ENCODE peak calls at places on chromosome 7, in seven cellular contexts. One of them, this sample, is unnamed.

GRCh38 chr7:116169060-116169459 is 41.3 kb upstream of the TES start:
- DNase-seq in HepG2: peak
- DNase-seq in A549: peak
- DNase-seq in SK-N-SH: no peak
- DNase-seq in K562: no peak
- DNase-seq in HCT116: no peak
- DNase-seq in endothelial cell of umbilical vein: no peak
- DNase-seq in this sample: no peak

GRCh38 chr7:25949672-25950487 is 202.1 kb upstream of the NFE2L3 start:
- DNase-seq in HepG2: peak
- DNase-seq in A549: no peak
- DNase-seq in SK-N-SH: no peak
- DNase-seq in K562: peak
- DNase-seq in HCT116: no peak
- DNase-seq in endothelial cell of umbilical vein: no peak
- DNase-seq in this sample: peak

GRCh38 chr7:136114966-136115762 is 138.0 kb upstream of the MTPN start:
- DNase-seq in HepG2: peak
- DNase-seq in A549: peak
- DNase-seq in SK-N-SH: peak
- DNase-seq in K562: peak
- DNase-seq in HCT116: peak
- DNase-seq in endothelial cell of umbilical vein: peak
- DNase-seq in this sample: peak

GRCh38 chr7:98024075-98024474 is 34.1 kb upstream of the OCM2 start:
- DNase-seq in HepG2: no peak
- DNase-seq in A549: no peak
- DNase-seq in SK-N-SH: no peak
- DNase-seq in K562: no peak
- DNase-seq in HCT116: no peak
- DNase-seq in endothelial cell of umbilical vein: no peak
- DNase-seq in this sample: no peak

GRCh38 chr7:45183711-45184210 is 26.2 kb downstream of the RAMP3 start:
- DNase-seq in HepG2: no peak
- DNase-seq in A549: no peak
- DNase-seq in SK-N-SH: no peak
- DNase-seq in K562: no peak
- DNase-seq in HCT116: no peak
- DNase-seq in endothelial cell of umbilical vein: no peak
- DNase-seq in this sample: no peak

GRCh38 chr7:102450242-102450641 is 14.4 kb downstream of the ALKBH4 start:
- DNase-seq in HepG2: no peak
- DNase-seq in A549: no peak
- DNase-seq in SK-N-SH: no peak
- DNase-seq in K562: no peak
- DNase-seq in HCT116: no peak
- DNase-seq in endothelial cell of umbilical vein: no peak
- DNase-seq in this sample: no peak

GRCh38 chr7:82957521-82957920 is 205.2 kb downstream of the PCLO start:
- DNase-seq in HepG2: no peak
- DNase-seq in A549: no peak
- DNase-seq in SK-N-SH: no peak
- DNase-seq in K562: no peak
- DNase-seq in HCT116: no peak
- DNase-seq in endothelial cell of umbilical vein: no peak
- DNase-seq in this sample: no peak

GRCh38 chr7:22240904-22241571 is 115.9 kb downstream of the RAPGEF5 start:
- DNase-seq in HepG2: peak
- DNase-seq in A549: no peak
- DNase-seq in SK-N-SH: no peak
- DNase-seq in K562: no peak
- DNase-seq in HCT116: no peak
- DNase-seq in endothelial cell of umbilical vein: no peak
- DNase-seq in this sample: no peak

GRCh38 chr7:34069676-34070075 is 164.3 kb downstream of the BMPER start:
- DNase-seq in HepG2: peak
- DNase-seq in A549: peak
- DNase-seq in SK-N-SH: no peak
- DNase-seq in K562: no peak
- DNase-seq in HCT116: no peak
- DNase-seq in endothelial cell of umbilical vein: peak
- DNase-seq in this sample: no peak

GRCh38 chr7:15801565-15801964 is 115.1 kb upstream of the MEOX2 start:
- DNase-seq in HepG2: no peak
- DNase-seq in A549: no peak
- DNase-seq in SK-N-SH: no peak
- DNase-seq in K562: no peak
- DNase-seq in HCT116: no peak
- DNase-seq in endothelial cell of umbilical vein: peak
- DNase-seq in this sample: no peak

GRCh38 chr7:15795371-15795770 is 108.9 kb upstream of the MEOX2 start:
- DNase-seq in HepG2: no peak
- DNase-seq in A549: no peak
- DNase-seq in SK-N-SH: no peak
- DNase-seq in K562: no peak
- DNase-seq in HCT116: no peak
- DNase-seq in endothelial cell of umbilical vein: no peak
- DNase-seq in this sample: no peak

DNA sequence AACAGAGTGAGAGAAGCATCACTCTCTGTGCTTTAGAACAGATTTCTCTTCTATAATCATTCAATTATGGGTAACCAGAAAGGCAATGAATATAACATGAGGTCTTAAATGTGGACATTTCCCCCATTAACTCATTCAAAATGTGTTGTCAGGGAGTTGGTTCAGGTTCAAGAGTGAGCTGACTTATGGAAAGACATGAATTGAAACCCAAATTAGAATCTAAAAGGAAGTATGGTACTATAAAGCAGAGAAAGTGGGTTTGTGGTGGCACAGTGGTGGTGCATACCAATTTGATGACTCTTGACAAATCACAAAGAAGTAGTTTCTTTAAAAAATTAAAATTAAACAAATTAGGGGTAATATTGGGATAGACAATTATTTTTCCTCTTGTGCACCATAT is 114.6 kb upstream of the MEOX2 start:
- DNase-seq in HepG2: no peak
- DNase-seq in A549: no peak
- DNase-seq in SK-N-SH: no peak
- DNase-seq in K562: no peak
- DNase-seq in HCT116: no peak
- DNase-seq in endothelial cell of umbilical vein: no peak
- DNase-seq in this sample: no peak
- TF ChIP-seq MAX in HepG2: no peak
- TF ChIP-seq MAX in A549: no peak
- TF ChIP-seq MAX in SK-N-SH: no peak
- TF ChIP-seq MAX in K562: no peak
- TF ChIP-seq MAX in HCT116: no peak
- TF ChIP-seq MAX in endothelial cell of umbilical vein: no peak
- TF ChIP-seq MAX in this sample: no peak

DNA sequence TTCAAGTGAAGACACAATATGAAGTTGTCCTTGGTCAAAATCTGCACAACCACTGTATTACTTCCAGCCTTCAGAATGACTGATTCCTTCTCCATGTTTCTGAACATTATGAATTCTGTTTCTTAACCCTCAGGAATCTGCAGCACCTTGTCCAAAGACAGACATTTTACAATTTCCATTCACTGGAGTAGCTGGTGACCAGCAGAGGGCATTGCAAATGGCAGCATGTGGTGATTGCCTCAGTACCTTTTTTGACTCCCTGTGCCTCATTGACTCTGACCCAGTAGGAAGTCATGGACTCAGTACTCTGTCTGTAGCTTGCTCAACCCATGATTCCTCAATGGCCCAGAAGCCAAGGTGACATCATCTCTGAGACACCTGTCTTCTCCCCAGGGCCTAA is 879 bp upstream of the VPS41 start:
- DNase-seq in HepG2: no peak
- DNase-seq in A549: no peak
- DNase-seq in SK-N-SH: no peak
- DNase-seq in K562: peak
- DNase-seq in HCT116: no peak
- DNase-seq in endothelial cell of umbilical vein: no peak
- DNase-seq in this sample: peak
- TF ChIP-seq CTCF in HepG2: no peak
- TF ChIP-seq CTCF in A549: no peak
- TF ChIP-seq CTCF in SK-N-SH: peak
- TF ChIP-seq CTCF in K562: peak
- TF ChIP-seq CTCF in HCT116: no peak
- TF ChIP-seq CTCF in endothelial cell of umbilical vein: no peak
- TF ChIP-seq CTCF in this sample: peak

DNA sequence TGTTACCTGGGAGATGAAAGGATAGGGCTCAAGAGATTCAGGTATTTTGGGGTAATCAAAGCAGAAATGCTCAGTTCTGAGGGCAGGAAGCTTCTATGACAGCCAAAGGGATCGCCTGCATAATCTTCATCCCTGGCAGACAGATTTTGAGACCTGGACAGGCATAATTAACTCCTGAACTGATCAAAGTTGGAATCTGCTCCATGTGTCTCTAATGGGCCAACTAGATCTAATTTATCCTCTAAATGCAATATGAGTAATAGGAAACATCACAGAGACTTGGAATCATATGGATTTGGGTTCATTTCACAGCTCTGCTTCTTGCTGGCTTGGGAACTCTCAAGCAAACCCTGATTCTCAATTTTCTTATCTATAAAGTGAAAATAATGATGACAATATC is 41.2 kb upstream of the EPHB6 start:
- DNase-seq in HepG2: no peak
- DNase-seq in A549: no peak
- DNase-seq in SK-N-SH: peak
- DNase-seq in K562: no peak
- DNase-seq in HCT116: no peak
- DNase-seq in endothelial cell of umbilical vein: no peak
- DNase-seq in this sample: no peak
- H3K4me3 ChIP-seq in HepG2: no peak
- H3K4me3 ChIP-seq in A549: no peak
- H3K4me3 ChIP-seq in SK-N-SH: no peak
- H3K4me3 ChIP-seq in K562: no peak
- H3K4me3 ChIP-seq in HCT116: no peak
- H3K4me3 ChIP-seq in endothelial cell of umbilical vein: no peak
- H3K4me3 ChIP-seq in this sample: no peak

DNA sequence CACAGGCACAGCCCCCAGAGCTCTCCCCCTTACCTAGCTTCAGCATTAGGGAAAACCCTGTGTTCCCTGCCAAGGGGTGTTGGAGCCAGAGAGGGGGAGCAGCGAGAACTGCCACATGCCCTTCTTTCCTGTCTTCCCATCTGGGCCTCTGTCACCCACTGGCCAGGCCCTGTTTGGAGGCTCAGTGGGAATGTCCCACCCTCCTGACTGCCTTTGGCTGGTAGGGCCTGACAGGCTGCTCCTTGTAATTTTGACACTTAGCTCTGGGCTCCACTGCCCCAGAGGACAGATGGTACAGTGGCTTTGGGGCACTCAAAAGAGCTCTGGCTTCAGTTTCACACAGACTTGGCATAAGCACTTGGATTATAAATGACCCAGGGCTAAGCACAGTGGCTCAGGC is 50.6 kb downstream of the GRID2IP start:
- DNase-seq in HepG2: no peak
- DNase-seq in A549: no peak
- DNase-seq in SK-N-SH: no peak
- DNase-seq in K562: no peak
- DNase-seq in HCT116: no peak
- DNase-seq in endothelial cell of umbilical vein: no peak
- DNase-seq in this sample: no peak
- TF ChIP-seq MAX in HepG2: no peak
- TF ChIP-seq MAX in A549: no peak
- TF ChIP-seq MAX in SK-N-SH: no peak
- TF ChIP-seq MAX in K562: no peak
- TF ChIP-seq MAX in HCT116: no peak
- TF ChIP-seq MAX in endothelial cell of umbilical vein: no peak
- TF ChIP-seq MAX in this sample: no peak

DNA sequence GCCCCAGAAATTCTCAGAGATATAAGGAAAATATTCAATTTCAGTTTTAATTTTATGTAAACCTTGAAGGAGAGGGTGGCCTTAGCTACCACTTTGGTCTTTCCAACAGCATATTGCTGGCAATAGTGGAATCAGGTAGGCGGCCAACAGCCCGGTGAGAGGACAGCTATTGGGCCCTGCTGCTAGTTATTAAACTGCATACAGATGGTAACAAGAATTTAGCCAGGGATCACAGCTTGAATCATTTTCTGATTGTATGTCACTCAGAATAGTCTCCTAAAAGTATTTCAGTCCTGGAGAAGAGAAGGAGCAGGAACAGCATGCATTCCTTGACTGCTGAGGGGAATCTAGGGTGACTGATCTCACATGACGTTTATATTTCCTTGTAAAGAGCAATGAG is 261.4 kb upstream of the SMIM30 start:
- DNase-seq in HepG2: no peak
- DNase-seq in A549: no peak
- DNase-seq in SK-N-SH: no peak
- DNase-seq in K562: no peak
- DNase-seq in HCT116: no peak
- DNase-seq in endothelial cell of umbilical vein: no peak
- DNase-seq in this sample: no peak
- TF ChIP-seq CTCF in HepG2: no peak
- TF ChIP-seq CTCF in A549: no peak
- TF ChIP-seq CTCF in SK-N-SH: no peak
- TF ChIP-seq CTCF in K562: no peak
- TF ChIP-seq CTCF in HCT116: no peak
- TF ChIP-seq CTCF in endothelial cell of umbilical vein: no peak
- TF ChIP-seq CTCF in this sample: no peak

This sample was measured in NB4.